ENCODE peak calls at places on chromosomes 12 and 14, in four cellular contexts. C is mucosa of gallbladder; Z is T-cell; I is CD4-positive, alpha-beta memory T cell. W is an unnamed sample.

GRCh38 chr14:31864937-31865855 is 211.9 kb upstream of the ARHGAP5 start:
- DNase-seq in C (no peak), Z (no peak), I (no peak), W (no peak)

GRCh38 chr12:3087758-3088157 is 10.6 kb downstream of the TSPAN9 start:
- DNase-seq in C (no peak), Z (no peak), I (no peak), W (no peak)

GRCh38 chr12:9740109-9740750 is 7.3 kb upstream of the CLECL1 start:
- DNase-seq in C (no peak), Z (no peak), I (peak; percentile 46), W (peak; percentile 25)

GRCh38 chr14:32078030-32078793 is 1.1 kb downstream of the ARHGAP5 start:
- DNase-seq in C (peak; percentile 24), Z (peak; percentile 2), I (peak; percentile 40), W (peak; percentile 17)

GRCh38 chr14:68576496-68577244 is 216.2 kb downstream of the ZFP36L1 start:
- DNase-seq in C (no peak), Z (no peak), I (no peak), W (no peak)

GRCh38 chr12:82857276-82857675 is 170.6 kb downstream of the TMTC2 start:
- DNase-seq in C (no peak), Z (no peak), I (no peak), W (no peak)

GRCh38 chr14:74501135-74501614 is 7.6 kb downstream of the ISCA2 start:
- DNase-seq in C (peak; percentile 39), Z (no peak), I (no peak), W (no peak)

GRCh38 chr14:66746316-66747006 is 238.5 kb downstream of the GPHN start:
- DNase-seq in C (no peak), Z (no peak), I (no peak), W (no peak)

GRCh38 chr12:80233926-80234325 is 134.6 kb downstream of the OTOGL start:
- DNase-seq in C (no peak), Z (no peak), I (no peak), W (no peak)

GRCh38 chr12:99609455-99610181 is 37.9 kb upstream of the GARIN6 start:
- DNase-seq in C (no peak), Z (no peak), I (no peak), W (no peak)

GRCh38 chr12:76003263-76003640 is 28.3 kb downstream of the PHLDA1 start:
- DNase-seq in C (no peak), Z (no peak), I (no peak), W (no peak)

GRCh38 chr14:100408350-100409015 is 85.3 kb downstream of the SLC25A47 start:
- DNase-seq in C (peak; percentile 48), Z (no peak), I (peak; percentile 3), W (no peak)

GRCh38 chr12:49358548-49359141 is 8.6 kb upstream of the SPATS2 start:
- DNase-seq in C (no peak), Z (peak; percentile 42), I (peak; percentile 63), W (peak; percentile 58)

GRCh38 chr12:104925501-104925900 is 32.6 kb downstream of the SLC41A2 start:
- DNase-seq in C (no peak), Z (no peak), I (no peak), W (no peak)

GRCh38 chr12:72000969-72001648 is 62.5 kb downstream of the TPH2 start:
- DNase-seq in C (no peak), Z (no peak), I (no peak), W (no peak)

GRCh38 chr12:69290545-69291277 is 51.3 kb downstream of the CPSF6 start:
- DNase-seq in C (peak; percentile 85), Z (peak; percentile 63), I (peak; percentile 74), W (peak; percentile 72)

GRCh38 chr14:22898302-22898894 is 15.4 kb downstream of the REM2 start:
- DNase-seq in C (no peak), Z (no peak), I (no peak), W (no peak)

GRCh38 chr12:84701966-84702365 is 210.6 kb downstream of the SLC6A15 start:
- DNase-seq in C (no peak), Z (no peak), I (no peak), W (no peak)

GRCh38 chr14:26873556-26873955 is 275.7 kb upstream of the NOVA1 start:
- DNase-seq in C (no peak), Z (no peak), I (no peak), W (no peak)

GRCh38 chr12:18583655-18584054 is 154.2 kb downstream of the PLCZ1 start:
- DNase-seq in C (no peak), Z (no peak), I (no peak), W (no peak)

GRCh38 chr12:92068441-92068840 is 77.2 kb downstream of the BTG1 start:
- DNase-seq in C (no peak), Z (no peak), I (no peak), W (no peak)

GRCh38 chr14:34227834-34228662 is 234.0 kb downstream of the SPTSSA start:
- DNase-seq in C (peak; percentile 71), Z (peak; percentile 10), I (peak; percentile 36), W (peak; percentile 30)

GRCh38 chr12:89977356-89978185 is 268.9 kb upstream of the ATP2B1 start:
- DNase-seq in C (no peak), Z (no peak), I (no peak), W (no peak)

GRCh38 chr14:76765461-76765931 is 4.2 kb downstream of the VASH1 start:
- DNase-seq in C (no peak), Z (no peak), I (no peak), W (no peak)

GRCh38 chr12:105580841-105581352 is 250.4 kb downstream of the C12orf75 start:
- DNase-seq in C (no peak), Z (no peak), I (no peak), W (no peak)

GRCh38 chr12:80175307-80175930 is 76.1 kb downstream of the OTOGL start:
- DNase-seq in C (no peak), Z (no peak), I (no peak), W (no peak)

GRCh38 chr12:24039113-24039525 is 89.6 kb upstream of the SOX5 start:
- DNase-seq in C (no peak), Z (no peak), I (no peak), W (no peak)

GRCh38 chr14:99730876-99731351 is 46.8 kb downstream of the CYP46A1 start:
- DNase-seq in C (no peak), Z (no peak), I (no peak), W (no peak)